ENCODE peak calls at places on chromosomes 1 and 21, in nine cellular contexts. U is mucosa of descending colon; E is Karpas-422; J is OCI-LY7; L is Peyer's patch; X is aorta; R is ascending aorta; O is left ventricle myocardium inferior; P is CD4-positive, alpha-beta memory T cell. I is an unnamed sample.

GRCh38 chr1:16145030-16145987 is 10.6 kb downstream of the EPHA2 start:
- DNase-seq in R (peak; percentile 92), P (no peak), O (peak; percentile 90), E (no peak), J (no peak), X (peak; percentile 94), U (peak; percentile 87), L (no peak), I (peak; percentile 90)

GRCh38 chr1:147270721-147271120 is 28.2 kb downstream of the CHD1L start:
- DNase-seq in E (no peak), L (no peak), X (no peak), U (no peak), O (no peak), J (no peak), P (no peak), R (no peak), I (no peak)

GRCh38 chr21:46111857-46112730 is 14.2 kb downstream of the COL6A2 start:
- DNase-seq in P (no peak), J (no peak), U (peak; percentile 0), O (no peak), E (no peak), X (peak; percentile 73), L (peak; percentile 2), R (peak; percentile 63), I (peak; percentile 31)

GRCh38 chr1:59520759-59521442 is 224.0 kb downstream of the FGGY start:
- DNase-seq in L (no peak), U (no peak), E (no peak), X (no peak), J (no peak), O (no peak), R (no peak), P (no peak), I (peak; percentile 25)

GRCh38 chr1:178031856-178032320 is 62.0 kb upstream of the RASAL2 start:
- DNase-seq in R (peak; percentile 94), P (no peak), O (peak; percentile 84), X (peak; percentile 91), U (peak; percentile 97), E (peak; percentile 82), L (peak; percentile 42), J (peak; percentile 49), I (peak; percentile 90)

GRCh38 chr1:228226956-228227791 is 19.3 kb downstream of the OBSCN start:
- DNase-seq in U (peak; percentile 76), E (no peak), J (peak; percentile 12), O (no peak), L (no peak), R (no peak), X (no peak), P (no peak), I (no peak)

GRCh38 chr1:84613026-84613425 is 38.8 kb upstream of the CTBS start:
- DNase-seq in X (no peak), U (no peak), P (no peak), O (no peak), R (no peak), L (no peak), E (no peak), J (no peak), I (no peak)

GRCh38 chr1:156281281-156282142 is 1.1 kb downstream of the SMG5 start:
- DNase-seq in O (peak; percentile 65), L (no peak), R (no peak), U (peak; percentile 39), X (no peak), E (peak; percentile 79), P (peak; percentile 6), J (peak; percentile 69), I (peak; percentile 71)

GRCh38 chr1:230690101-230690500 is 23.8 kb downstream of the AGT start:
- DNase-seq in P (no peak), L (no peak), E (no peak), R (no peak), X (no peak), U (no peak), J (no peak), O (no peak), I (no peak)

GRCh38 chr1:165050246-165050645 is 306.3 kb downstream of the LMX1A start:
- DNase-seq in O (no peak), E (no peak), L (no peak), J (no peak), X (no peak), U (peak; percentile 10), R (no peak), P (no peak), I (no peak)

GRCh38 chr1:44405041-44405803 is at the start of gene RNF220:
- DNase-seq in L (no peak), P (peak; percentile 34), R (no peak), O (peak; percentile 53), U (peak; percentile 66), E (peak; percentile 76), X (peak; percentile 84), J (no peak), I (peak; percentile 57)

GRCh38 chr1:162994921-162995320 is 74.2 kb upstream of the RGS4 start:
- DNase-seq in O (no peak), L (no peak), R (no peak), E (no peak), U (no peak), J (no peak), X (no peak), P (no peak), I (no peak)

GRCh38 chr1:46516140-46516539 is 26.5 kb downstream of the DMBX1 start:
- DNase-seq in O (no peak), X (peak; percentile 60), E (no peak), J (no peak), R (no peak), L (no peak), P (no peak), U (no peak), I (no peak)

GRCh38 chr1:181514298-181515290 is 31.3 kb downstream of the CACNA1E start:
- DNase-seq in J (no peak), L (no peak), O (no peak), X (no peak), U (no peak), R (no peak), E (no peak), P (no peak), I (no peak)

GRCh38 chr1:226109829-226110248 is 47.3 kb downstream of the H3-3A start:
- DNase-seq in U (peak; percentile 91), E (peak; percentile 93), R (peak; percentile 95), X (peak; percentile 97), J (peak; percentile 72), L (peak; percentile 89), P (peak; percentile 54), O (peak; percentile 92), I (peak; percentile 93)

GRCh38 chr21:46634966-46635323 is 529 bp upstream of the PRMT2 start:
- DNase-seq in R (peak; percentile 85), X (no peak), U (peak; percentile 75), J (peak; percentile 69), L (peak; percentile 49), E (peak; percentile 85), P (no peak), O (no peak), I (peak; percentile 69)

GRCh38 chr1:163673756-163674155 is 352.0 kb downstream of the NUF2 start:
- DNase-seq in O (no peak), L (no peak), J (no peak), X (no peak), E (no peak), U (no peak), P (no peak), R (no peak), I (no peak)

GRCh38 chr1:240093120-240093961 is 1.7 kb downstream of the FMN2 start:
- DNase-seq in E (no peak), R (no peak), J (no peak), L (no peak), U (no peak), O (no peak), P (no peak), X (peak; percentile 72), I (no peak)

GRCh38 chr1:164723296-164723731 is 164.3 kb downstream of the PBX1 start:
- DNase-seq in J (no peak), L (no peak), E (no peak), X (no peak), R (no peak), P (no peak), O (no peak), U (no peak), I (no peak)

DNA sequence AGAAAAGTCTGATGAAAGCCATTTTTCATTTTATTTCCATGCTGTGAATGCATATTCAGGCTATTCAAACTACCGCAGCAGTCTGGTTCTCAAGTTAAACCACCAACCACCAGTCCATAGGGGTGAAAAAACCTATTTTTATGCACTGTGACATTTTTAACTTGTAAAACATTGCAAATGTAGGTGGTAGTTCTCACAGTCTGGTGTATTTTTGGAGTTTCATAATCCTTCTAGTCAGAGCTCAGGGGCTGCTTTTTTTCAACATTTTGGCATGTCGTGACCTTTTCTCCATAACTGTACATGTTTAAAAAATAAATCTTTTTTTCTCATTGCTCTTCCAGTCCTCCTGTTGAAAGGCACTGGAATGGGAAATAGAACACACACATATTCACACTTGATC is 907.6 kb upstream of the ADGRL2 start:
- DNase-seq in O (no peak), E (no peak), P (no peak), X (no peak), U (no peak), R (no peak), L (no peak), J (no peak), I (no peak)
- H3K4me1 ChIP-seq in O (no peaks in the 10 kb centered on the region), E (no peaks in the 10 kb centered on the region), P (no peaks in the 10 kb centered on the region), X (no peaks in the 10 kb centered on the region), U (no peaks in the 10 kb centered on the region), R (no peaks in the 10 kb centered on the region), L (no peaks in the 10 kb centered on the region), J (no peaks in the 10 kb centered on the region), I (no peaks in the 10 kb centered on the region)

GRCh38 chr1:184840596-184840995 is 85.9 kb upstream of the EDEM3 start:
- DNase-seq in X (no peak), O (no peak), P (peak; percentile 78), R (no peak), U (no peak), J (no peak), E (no peak), L (no peak), I (no peak)
- H3K4me3 ChIP-seq in X (no peak overlapping the region), O (no peak overlapping the region), P (no peak overlapping the region), R (no peak overlapping the region), U (no peak overlapping the region), J (no peak overlapping the region), E (no peak overlapping the region), L (no peak overlapping the region), I (no peak overlapping the region)

GRCh38 chr1:200443860-200444259 is 34.0 kb upstream of the ZNF281 start:
- DNase-seq in L (no peak), E (no peak), J (no peak), X (no peak), P (no peak), O (no peak), U (no peak), R (no peak), I (no peak)
- H3K4me1 ChIP-seq in L (no peaks in the 10 kb centered on the region), E (peaks cover 12% of the 10 kb centered on the region), J (no peaks in the 10 kb centered on the region), X (no peaks in the 10 kb centered on the region), P (no peaks in the 10 kb centered on the region), O (no peaks in the 10 kb centered on the region), U (no peaks in the 10 kb centered on the region), R (no peaks in the 10 kb centered on the region), I (no peaks in the 10 kb centered on the region)

DNA sequence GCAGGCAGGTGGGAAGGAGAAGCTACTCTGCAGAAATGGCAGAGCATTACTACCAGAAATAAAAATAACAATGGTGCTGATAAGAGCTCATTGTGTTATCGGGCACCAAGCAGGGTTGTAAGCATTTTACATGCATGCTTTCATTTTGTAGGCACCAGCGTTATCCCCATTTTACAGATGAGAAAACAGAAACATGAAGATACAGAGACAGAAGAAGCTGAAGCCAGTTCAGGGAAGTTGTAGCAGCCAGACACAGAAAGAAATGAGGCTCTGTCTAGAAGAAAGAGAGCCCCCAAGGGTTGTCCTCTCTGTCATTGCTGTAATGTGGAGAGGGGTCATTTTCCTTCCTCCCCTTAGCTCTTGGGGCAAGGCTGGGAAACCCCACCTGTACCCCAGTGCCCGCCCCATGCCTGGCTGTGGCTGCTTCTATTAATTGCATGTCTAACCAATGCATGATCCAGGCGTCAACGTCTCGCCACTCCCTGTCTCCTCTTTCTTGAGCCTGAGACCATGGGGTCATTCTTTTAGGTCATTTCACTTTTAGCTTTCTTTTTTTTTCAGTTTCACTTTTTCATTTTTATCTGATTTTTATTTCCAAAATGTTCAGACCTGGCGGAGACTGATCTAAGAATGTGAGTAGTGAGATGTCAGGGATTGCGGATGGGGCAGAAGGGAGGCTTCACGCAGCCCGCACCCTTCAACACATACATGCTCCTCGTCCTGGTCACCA is 6.8 kb downstream of the OLIG1 start:
- DNase-seq in E (no peak), X (no peak), O (no peak), L (no peak), R (no peak), P (no peak), U (no peak), J (no peak), I (no peak)
- H3K4me3 ChIP-seq in E (no peak overlapping the region), X (no peak overlapping the region), O (no peak overlapping the region), L (no peak overlapping the region), R (no peak overlapping the region), P (no peak overlapping the region), U (no peak overlapping the region), J (no peak overlapping the region), I (no peak overlapping the region)

I was measured in heart left ventricle.